ENCODE peak calls at places on chromosomes 1 and 21, in four cellular contexts. Q is SK-N-SH, S is K562, J is H1. B is an unnamed sample.

GRCh38 chr1:4121293-4121684 is 221.2 kb upstream of the C1orf174 start:
- DNase-seq in Q (no peak), S (no peak), J (no peak), B (no peak)

GRCh38 chr1:43365678-43366077 is 2.1 kb downstream of the ELOVL1 start:
- DNase-seq in Q (no peak), S (no peak), J (no peak), B (no peak)

GRCh38 chr1:151013518-151013917 is 5.3 kb downstream of the PRUNE1 start:
- DNase-seq in Q (no peak), S (peak), J (no peak), B (no peak)

GRCh38 chr1:60483471-60483870 is 409.9 kb upstream of the C1orf87 start:
- DNase-seq in Q (no peak), S (no peak), J (no peak), B (peak)

GRCh38 chr1:2014726-2015382 is 4.3 kb upstream of the GABRD start:
- DNase-seq in Q (no peak), S (no peak), J (no peak), B (no peak)

GRCh38 chr1:79391896-79392295 is 385.4 kb upstream of the ADGRL4 start:
- DNase-seq in Q (no peak), S (no peak), J (no peak), B (no peak)

GRCh38 chr1:58717979-58718378 is 18.1 kb upstream of the MYSM1 start:
- DNase-seq in Q (no peak), S (no peak), J (no peak), B (no peak)

GRCh38 chr1:63124666-63125191 is 197.6 kb upstream of the FOXD3 start:
- DNase-seq in Q (no peak), S (no peak), J (no peak), B (no peak)

GRCh38 chr1:31745071-31745897 is 18.9 kb downstream of the ADGRB2 start:
- DNase-seq in Q (peak), S (peak), J (peak), B (no peak)

GRCh38 chr21:41961282-41961701 is 7.5 kb upstream of the C2CD2 start:
- DNase-seq in Q (no peak), S (no peak), J (no peak), B (no peak)

GRCh38 chr21:34799092-34799491 is 130.3 kb downstream of the CLIC6 start:
- DNase-seq in Q (no peak), S (no peak), J (no peak), B (no peak)

GRCh38 chr1:21182181-21182711 is 5.5 kb upstream of the EIF4G3 start:
- DNase-seq in Q (no peak), S (no peak), J (no peak), B (no peak)

GRCh38 chr1:11053758-11054137 is 6.1 kb downstream of the SRM start:
- DNase-seq in Q (no peak), S (peak), J (peak), B (peak)

GRCh38 chr21:18245493-18245967 is 897 bp downstream of the CHODL start:
- DNase-seq in Q (peak), S (no peak), J (peak), B (peak)

GRCh38 chr1:36710008-36710407 is 227.3 kb upstream of the CSF3R start:
- DNase-seq in Q (peak), S (no peak), J (no peak), B (no peak)

GRCh38 chr1:38221006-38221649 is 174.5 kb upstream of the POU3F1 start:
- DNase-seq in Q (no peak), S (no peak), J (no peak), B (no peak)

GRCh38 chr1:89260575-89261275 is 11.9 kb downstream of the GBP5 start:
- DNase-seq in Q (no peak), S (no peak), J (no peak), B (no peak)

GRCh38 chr1:211196880-211197279 is 62.3 kb upstream of the RCOR3 start:
- DNase-seq in Q (no peak), S (no peak), J (no peak), B (no peak)

GRCh38 chr1:112251766-112252506 is 144.1 kb upstream of the CTTNBP2NL start:
- DNase-seq in Q (no peak), S (no peak), J (no peak), B (no peak)

GRCh38 chr1:107181253-107181977 is 40.6 kb downstream of the NTNG1 start:
- DNase-seq in Q (no peak), S (no peak), J (no peak), B (no peak)

GRCh38 chr1:35650416-35650815 is 9.1 kb upstream of the PSMB2 start:
- DNase-seq in Q (no peak), S (no peak), J (no peak), B (no peak)

GRCh38 chr21:25254491-25255174 is 352.6 kb downstream of the MRPL39 start:
- DNase-seq in Q (peak), S (no peak), J (no peak), B (no peak)

GRCh38 chr1:245751671-245752070 is 596.9 kb downstream of the KIF26B start:
- DNase-seq in Q (peak), S (no peak), J (no peak), B (no peak)

DNA sequence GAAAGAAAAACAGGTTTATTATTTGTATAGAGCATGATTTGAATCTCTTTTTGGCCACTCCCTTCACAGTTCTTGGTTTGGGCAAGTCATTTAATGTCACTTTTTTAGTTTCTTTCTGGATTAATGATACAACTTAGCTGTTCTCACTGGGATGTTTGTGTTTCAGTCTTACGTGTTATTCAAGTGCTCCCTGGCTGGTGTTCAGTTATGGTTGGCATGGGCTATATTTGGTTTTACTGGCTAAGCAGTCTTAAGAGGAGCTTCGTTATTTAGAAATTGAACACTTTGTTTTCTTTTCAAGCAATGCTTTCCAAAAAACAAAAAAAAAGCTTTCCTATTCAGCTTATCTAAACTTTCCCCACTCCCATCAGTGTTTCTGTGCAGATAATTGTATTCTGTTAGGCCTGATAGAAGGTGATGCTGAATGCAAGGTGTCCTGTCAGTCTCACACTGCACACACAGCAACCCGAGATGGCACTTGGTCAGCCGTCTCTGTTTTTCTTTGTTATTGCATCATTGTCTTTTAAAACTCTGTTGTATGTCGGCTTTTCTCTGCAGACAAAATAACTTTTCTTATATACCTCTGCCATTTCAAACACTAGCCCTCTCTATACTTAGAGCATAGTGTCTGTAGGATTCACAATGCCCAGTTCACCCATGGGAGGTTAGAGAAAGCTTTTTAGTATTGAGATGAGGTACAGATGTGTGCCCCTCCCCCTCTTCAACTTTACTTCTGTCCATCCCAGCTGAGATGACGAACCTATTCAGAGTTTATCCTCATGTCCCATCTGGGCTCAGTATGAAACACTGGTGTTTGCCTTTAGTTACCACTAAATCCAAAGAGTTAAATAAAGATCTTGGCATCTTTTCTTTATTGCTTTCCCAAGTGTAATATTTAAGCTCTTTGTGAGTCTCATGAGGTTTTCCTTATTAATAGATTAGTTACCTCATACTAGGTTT is 80.2 kb downstream of the VPS13D start:
- DNase-seq in Q (no peak), S (no peak), J (no peak), B (no peak)
- TF ChIP-seq JUND in Q (no peak), S (no peak), J (no peak), B (no peak)

DNA sequence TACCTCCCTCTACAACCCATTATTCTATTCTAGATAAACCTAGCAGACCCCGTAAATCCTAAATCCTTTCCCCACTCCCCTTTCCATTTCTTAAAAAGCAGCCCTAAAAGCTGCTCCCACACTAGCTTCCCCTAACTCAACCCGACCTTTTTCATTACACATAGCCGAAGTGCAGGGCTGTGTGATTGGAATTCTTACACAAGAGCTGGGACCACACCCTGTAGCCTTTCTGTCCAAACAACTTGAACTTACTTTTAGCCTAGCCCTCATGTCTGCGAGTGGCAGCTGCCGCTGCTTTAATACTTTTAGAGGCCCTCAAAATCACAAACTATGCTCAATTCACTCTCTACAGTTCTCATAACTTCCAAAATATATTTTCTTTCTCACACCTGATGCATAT is 19.6 kb upstream of the PDPN start:
- DNase-seq in Q (no peak), S (no peak), J (no peak), B (no peak)
- TF ChIP-seq JUND in Q (no peak), S (no peak), J (no peak), B (no peak)

GRCh38 chr1:155744711-155745283 is 55.9 kb downstream of the DAP3 start:
- DNase-seq in Q (no peak), S (no peak), J (no peak), B (no peak)
- TF ChIP-seq JUND in Q (no peak), S (no peak), J (no peak), B (no peak)

DNA sequence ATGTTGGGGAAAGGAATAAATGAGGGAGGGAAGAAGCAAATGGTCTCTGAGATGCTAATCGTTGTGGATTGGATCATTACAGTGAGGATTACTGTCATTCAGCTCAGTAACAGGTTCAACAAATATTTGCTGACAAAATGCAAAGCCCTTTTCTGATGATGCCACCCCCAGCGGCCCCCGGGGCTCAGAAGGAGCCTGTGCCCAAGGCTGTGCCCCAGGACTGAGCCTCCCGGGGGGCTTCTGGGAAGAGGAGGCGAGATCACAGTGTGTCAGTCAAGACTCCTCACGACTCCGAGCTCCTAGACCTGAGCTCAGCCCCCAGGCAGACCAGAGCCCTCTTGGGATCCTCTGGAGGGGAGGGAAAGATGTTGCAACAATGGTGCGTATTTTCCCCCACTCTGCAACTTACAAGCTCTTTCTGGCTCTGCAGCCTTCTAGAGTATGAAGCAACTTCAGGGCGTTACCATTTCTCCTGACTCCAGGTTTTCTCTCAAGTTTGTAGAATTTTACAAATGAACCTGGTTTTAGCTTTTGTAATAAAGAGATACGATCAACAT is 20.8 kb downstream of the EPHA8 start:
- DNase-seq in Q (no peak), S (no peak), J (no peak), B (no peak)
- TF ChIP-seq JUND in Q (no peak), S (no peak), J (no peak), B (no peak)